ENCODE peak calls at places on chromosomes 6 and 20, in nine cellular contexts. H is effector memory CD4-positive, alpha-beta T cell; U is right lobe of liver; E is K562; X is upper lobe of right lung; L is cardiac muscle cell; J is neuronal stem cell; A is testis; D is foreskin keratinocyte. R is an unnamed sample.

GRCh38 chr6:165986647-165987482 is 180.8 kb downstream of the TBXT start:
- DNase-seq in H (no peak), U (no peak), E (no peak), X (no peak), L (peak; percentile 50), J (no peak), A (no peak), D (peak; percentile 4), R (no peak)

GRCh38 chr6:43942011-43942442 is 172.0 kb downstream of the VEGFA start:
- DNase-seq in H (no peak), U (peak; percentile 15), E (no peak), X (no peak), L (no peak), J (no peak), A (no peak), D (no peak), R (no peak)

GRCh38 chr6:158554611-158555361 is 5.1 kb upstream of the TMEM181 start:
- DNase-seq in H (no peak), U (no peak), E (no peak), X (no peak), L (no peak), J (no peak), A (peak; percentile 12), D (no peak), R (no peak)

GRCh38 chr20:14634666-14635065 is 297.3 kb upstream of the FLRT3 start:
- DNase-seq in H (no peak), U (no peak), E (no peak), X (no peak), L (no peak), J (no peak), A (no peak), D (peak; percentile 80), R (no peak)

GRCh38 chr6:7418238-7418905 is 28.8 kb downstream of the RIOK1 start:
- DNase-seq in H (no peak), U (no peak), E (no peak), X (no peak), L (no peak), J (no peak), A (no peak), D (peak; percentile 49), R (no peak)

GRCh38 chr20:7608246-7608645 is 332.0 kb downstream of the HAO1 start:
- DNase-seq in H (no peak), U (no peak), E (no peak), X (no peak), L (peak; percentile 45), J (peak; percentile 15), A (no peak), D (no peak), R (no peak)

GRCh38 chr20:46056970-46057855 is 28.2 kb downstream of the SLC12A5 start:
- DNase-seq in H (no peak), U (no peak), E (peak; percentile 63), X (no peak), L (peak; percentile 86), J (peak; percentile 80), A (peak; percentile 51), D (peak; percentile 25), R (no peak)

GRCh38 chr6:4776967-4777925 is 1.0 kb downstream of the CDYL start:
- DNase-seq in H (no peak), U (no peak), E (peak; percentile 68), X (peak; percentile 67), L (peak; percentile 36), J (no peak), A (peak; percentile 37), D (peak; percentile 47), R (no peak)

GRCh38 chr6:36890264-36890663 is 4.5 kb downstream of the C6orf89 start:
- DNase-seq in H (no peak), U (no peak), E (no peak), X (no peak), L (no peak), J (no peak), A (peak; percentile 52), D (no peak), R (no peak)

GRCh38 chr6:15322781-15323536 is 77.1 kb downstream of the JARID2 start:
- DNase-seq in H (no peak), U (no peak), E (no peak), X (no peak), L (no peak), J (no peak), A (no peak), D (peak; percentile 87), R (no peak)

GRCh38 chr6:158797331-158798202 is 21.6 kb downstream of the EZR start:
- DNase-seq in H (no peak), U (no peak), E (no peak), X (no peak), L (peak; percentile 70), J (no peak), A (no peak), D (peak; percentile 67), R (no peak)

GRCh38 chr6:44074383-44075136 is 52.7 kb downstream of the MRPL14 start:
- DNase-seq in H (peak; percentile 28), U (peak; percentile 77), E (peak; percentile 81), X (peak; percentile 82), L (peak; percentile 89), J (peak; percentile 80), A (peak; percentile 78), D (peak; percentile 70), R (peak; percentile 61)

GRCh38 chr6:82955841-82956240 is 109.8 kb downstream of the UBE3D start:
- DNase-seq in H (no peak), U (no peak), E (no peak), X (no peak), L (no peak), J (no peak), A (no peak), D (peak; percentile 84), R (peak; percentile 67)

GRCh38 chr6:24223131-24223715 is 97.2 kb downstream of the NRSN1 start:
- DNase-seq in H (no peak), U (no peak), E (no peak), X (no peak), L (no peak), J (no peak), A (no peak), D (no peak), R (no peak)

GRCh38 chr6:170255426-170256125 is 35.3 kb downstream of the DLL1 start:
- DNase-seq in H (no peak), U (peak; percentile 45), E (no peak), X (no peak), L (no peak), J (no peak), A (no peak), D (no peak), R (no peak)

GRCh38 chr20:62356143-62356947 is 10.8 kb downstream of the LAMA5 start:
- DNase-seq in H (no peak), U (no peak), E (no peak), X (no peak), L (no peak), J (no peak), A (no peak), D (no peak), R (no peak)

GRCh38 chr6:138593100-138593877 is 94.0 kb upstream of the NHSL1 start:
- DNase-seq in H (peak; percentile 17), U (no peak), E (no peak), X (no peak), L (no peak), J (no peak), A (peak; percentile 18), D (peak; percentile 97), R (peak; percentile 90)

GRCh38 chr6:116402108-116402507 is 31.4 kb downstream of the DSE start:
- DNase-seq in H (no peak), U (no peak), E (no peak), X (no peak), L (no peak), J (no peak), A (no peak), D (no peak), R (no peak)
- H3K27me3 ChIP-seq in H (no peaks in the 10 kb centered on the region), U (no peaks in the 10 kb centered on the region), E (peaks cover 4% of the 10 kb centered on the region), X (no peaks in the 10 kb centered on the region), L (no peaks in the 10 kb centered on the region), J (no peaks in the 10 kb centered on the region), A (no peaks in the 10 kb centered on the region), D (no peaks in the 10 kb centered on the region), R (no peaks in the 10 kb centered on the region)

GRCh38 chr20:56636701-56637100 is 7.6 kb downstream of the TFAP2C start:
- DNase-seq in H (no peak), U (no peak), E (no peak), X (no peak), L (no peak), J (no peak), A (no peak), D (peak; percentile 97), R (no peak)

GRCh38 chr20:56634735-56635422 is 5.8 kb downstream of the TFAP2C start:
- DNase-seq in H (no peak), U (no peak), E (no peak), X (no peak), L (no peak), J (no peak), A (no peak), D (no peak), R (no peak)

GRCh38 chr20:56631318-56631989 is 2.3 kb downstream of the TFAP2C start:
- DNase-seq in H (no peak), U (no peak), E (no peak), X (no peak), L (peak; percentile 34), J (no peak), A (no peak), D (peak; percentile 25), R (no peak)

GRCh38 chr20:56631990-56632327 is 2.9 kb downstream of the TFAP2C start:
- DNase-seq in H (no peak), U (no peak), E (no peak), X (no peak), L (no peak), J (no peak), A (no peak), D (peak; percentile 51), R (no peak)

GRCh38 chr20:56634307-56634706 is 5.2 kb downstream of the TFAP2C start:
- DNase-seq in H (no peak), U (no peak), E (no peak), X (no peak), L (no peak), J (no peak), A (no peak), D (peak; percentile 44), R (no peak)
- H3K27me3 ChIP-seq in H (no peaks in the 10 kb centered on the region), U (peaks cover 17% of the 10 kb centered on the region), E (peaks cover 49% of the 10 kb centered on the region), X (peaks cover 48% of the 10 kb centered on the region), L (peaks cover 85% of the 10 kb centered on the region), J (peaks cover 49% of the 10 kb centered on the region), A (no peaks in the 10 kb centered on the region), D (no peaks in the 10 kb centered on the region), R (peaks cover 57% of the 10 kb centered on the region)

GRCh38 chr6:10411131-10411914 is 3.6 kb downstream of the TFAP2A start:
- DNase-seq in H (no peak), U (no peak), E (no peak), X (no peak), L (no peak), J (no peak), A (no peak), D (no peak), R (no peak)
- H3K27me3 ChIP-seq in H (peaks cover 60% of the 10 kb centered on the region), U (peaks cover 12% of the 10 kb centered on the region), E (peaks cover 32% of the 10 kb centered on the region), X (peaks cover 94% of the 10 kb centered on the region), L (peaks cover 100% of the 10 kb centered on the region), J (peaks cover 89% of the 10 kb centered on the region), A (no peaks in the 10 kb centered on the region), D (no peaks in the 10 kb centered on the region), R (peaks cover 69% of the 10 kb centered on the region)

DNA sequence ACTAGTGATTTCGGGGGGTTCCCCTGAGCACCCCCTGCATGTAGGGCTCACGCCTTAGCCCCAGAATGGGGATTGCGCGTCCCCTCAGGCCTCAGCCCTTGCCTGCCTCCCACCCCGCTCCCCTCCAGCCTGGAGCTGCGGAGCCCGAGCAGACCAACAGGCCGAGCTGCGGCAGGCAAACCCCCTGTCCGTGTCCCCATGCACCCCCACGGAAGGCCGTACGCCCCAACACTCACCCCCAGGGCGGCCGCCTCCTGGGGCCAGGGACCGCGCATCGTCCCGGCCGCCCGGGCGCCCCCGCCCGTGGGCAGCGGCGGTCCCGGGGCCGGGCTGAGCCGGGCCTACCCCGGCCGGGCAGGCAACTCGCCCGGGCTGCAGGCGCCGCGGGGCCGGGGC is 1.2 kb upstream of the KCNB1 start:
- DNase-seq in H (no peak), U (no peak), E (no peak), X (no peak), L (no peak), J (peak; percentile 31), A (no peak), D (no peak), R (no peak)
- H3K27me3 ChIP-seq in H (peaks cover 33% of the 10 kb centered on the region), U (no peaks in the 10 kb centered on the region), E (peaks cover 17% of the 10 kb centered on the region), X (peaks cover 74% of the 10 kb centered on the region), L (peaks cover 57% of the 10 kb centered on the region), J (peaks cover 14% of the 10 kb centered on the region), A (no peaks in the 10 kb centered on the region), D (peaks cover 74% of the 10 kb centered on the region), R (peaks cover 46% of the 10 kb centered on the region)